ENCODE peak calls at places on chromosomes 11 and 22, in five cellular contexts. O, N, G, I and Q are unnamed samples.

GRCh38 chr11:32580967-32581366 is 2.7 kb upstream of the EIF3M start:
- DNase-seq in N (no peak), I (no peak), O (no peak), G (no peak), Q (no peak)

GRCh38 chr22:23772315-23773246 is at the start of gene MMP11:
- DNase-seq in N (peak; percentile 81), G (peak; percentile 90), O (peak; percentile 63), I (no peak), Q (peak; percentile 59)

GRCh38 chr22:44448271-44448780 is 49.7 kb downstream of the RTL6 start:
- DNase-seq in I (no peak), G (peak; percentile 68), O (no peak), N (no peak), Q (peak; percentile 61)

GRCh38 chr11:35347921-35348331 is 71.4 kb downstream of the SLC1A2 start:
- DNase-seq in O (no peak), N (no peak), I (no peak), G (no peak), Q (no peak)

GRCh38 chr22:36884314-36885158 is 23.7 kb downstream of the NCF4 start:
- DNase-seq in N (no peak), G (no peak), I (no peak), O (no peak), Q (no peak)

GRCh38 chr22:41285441-41285819 is 557 bp downstream of the RANGAP1 start:
- DNase-seq in I (peak; percentile 64), N (peak; percentile 53), G (peak; percentile 88), O (peak; percentile 70), Q (peak; percentile 62)

GRCh38 chr11:116052603-116053537 is 548.7 kb upstream of the CADM1 start:
- DNase-seq in O (no peak), N (no peak), G (no peak), I (no peak), Q (no peak)

GRCh38 chr11:46948378-46949131 is 12.0 kb downstream of the CSTPP1 start:
- DNase-seq in N (peak; percentile 43), O (no peak), G (no peak), I (no peak), Q (no peak)

GRCh38 chr11:12042215-12042676 is 33.8 kb upstream of the DKK3 start:
- DNase-seq in O (no peak), I (peak; percentile 44), N (no peak), G (no peak), Q (no peak)

GRCh38 chr11:57155838-57156583 is 25.7 kb upstream of the LRRC55 start:
- DNase-seq in O (no peak), I (no peak), N (no peak), G (no peak), Q (no peak)
- H3K9me3 ChIP-seq in O (no peaks in the 10 kb centered on the region), I (no peaks in the 10 kb centered on the region), N (no peaks in the 10 kb centered on the region), G (no peaks in the 10 kb centered on the region), Q (no peaks in the 10 kb centered on the region)

DNA sequence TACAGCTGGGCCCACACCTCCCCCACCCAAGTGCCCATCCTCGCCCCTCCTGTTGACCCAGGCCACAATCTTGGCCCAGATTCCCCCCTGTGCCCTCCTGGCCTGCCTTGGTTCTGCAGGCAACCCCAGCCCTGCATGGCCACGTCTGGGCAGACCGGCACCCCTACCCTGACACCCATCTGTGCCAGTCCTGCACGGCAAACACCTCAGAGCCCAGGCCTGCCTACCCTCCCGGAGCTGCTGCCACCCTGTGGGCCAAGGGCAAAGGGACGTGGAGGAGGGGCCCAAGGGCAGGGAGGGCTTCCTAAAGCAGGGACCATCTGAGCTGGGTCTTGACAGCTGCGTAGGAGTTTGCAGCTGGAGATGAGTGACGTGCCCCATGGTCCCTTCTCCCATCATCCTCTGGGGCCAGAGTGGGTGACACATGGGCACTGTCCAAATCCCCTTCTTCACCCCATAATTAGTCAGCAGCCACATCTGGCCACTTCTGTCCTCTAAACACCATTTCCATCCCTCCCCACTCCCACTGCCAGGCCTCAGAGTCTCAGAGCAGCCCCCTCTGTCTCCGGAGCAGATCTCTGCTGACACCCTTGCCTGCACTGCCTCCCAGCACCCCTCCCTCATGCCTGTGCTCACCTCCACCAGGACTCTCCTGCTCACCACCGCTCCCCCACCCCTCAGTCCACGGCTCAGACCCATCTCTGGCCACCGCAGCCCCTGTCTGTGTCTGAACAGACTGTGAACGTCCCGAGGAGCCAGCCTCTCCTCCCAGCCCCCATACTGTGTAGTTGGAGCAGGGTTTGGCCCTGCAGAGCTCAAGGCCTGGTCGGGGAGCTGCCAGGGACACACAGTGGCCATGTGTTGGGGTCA is 35.6 kb upstream of the PPARA start:
- DNase-seq in G (no peak), O (no peak), I (no peak), N (no peak), Q (no peak)
- TF ChIP-seq CTCF in G (no peak), O (peak; percentile 21), I (no peak), N (no peak), Q (no peak)

GRCh38 chr22:49331878-49332277 is 495.8 kb downstream of the BRD1 start:
- DNase-seq in O (no peak), I (no peak), N (no peak), G (peak; percentile 50), Q (no peak)
- H3K9me3 ChIP-seq in O (no peaks in the 10 kb centered on the region), I (no peaks in the 10 kb centered on the region), N (no peaks in the 10 kb centered on the region), G (no peaks in the 10 kb centered on the region), Q (peaks cover 9% of the 10 kb centered on the region)

GRCh38 chr11:20035701-20036601 is 124.3 kb downstream of the DBX1 start:
- DNase-seq in O (peak; percentile 79), N (no peak), G (no peak), I (no peak), Q (no peak)
- TF ChIP-seq CTCF in O (no peak), N (no peak), G (no peak), I (no peak), Q (no peak)

GRCh38 chr11:70745451-70745850 is 347.1 kb downstream of the CTTN start:
- DNase-seq in I (no peak), N (no peak), G (peak; percentile 64), O (no peak), Q (no peak)

GRCh38 chr11:70745936-70746335 is 347.6 kb downstream of the CTTN start:
- DNase-seq in N (no peak), G (peak; percentile 60), O (no peak), I (no peak), Q (no peak)

GRCh38 chr11:70747889-70748288 is 349.6 kb downstream of the CTTN start:
- DNase-seq in N (no peak), O (no peak), G (no peak), I (no peak), Q (no peak)

GRCh38 chr11:70747285-70747684 is 349.0 kb downstream of the CTTN start:
- DNase-seq in O (no peak), N (no peak), I (no peak), G (peak; percentile 61), Q (no peak)

DNA sequence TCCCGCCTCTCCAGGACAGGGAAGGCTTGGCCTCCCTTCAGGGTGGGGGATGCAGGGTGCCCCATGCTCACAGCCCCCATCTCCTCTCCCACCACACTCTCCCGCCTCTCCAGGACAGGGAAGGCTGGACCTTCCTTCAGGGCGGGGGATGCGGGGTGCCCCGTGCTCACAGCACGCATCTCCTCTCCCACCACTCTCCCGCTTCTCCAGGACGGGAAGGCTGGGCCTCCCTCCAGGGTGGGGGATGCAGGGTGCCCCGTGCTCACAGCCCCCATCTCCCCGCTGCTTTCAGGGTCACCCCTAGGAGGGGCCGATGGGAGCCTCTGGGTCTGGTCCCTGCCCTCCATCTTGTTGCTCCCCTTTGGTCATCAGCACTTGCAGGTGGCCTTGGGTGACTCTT is 348.0 kb downstream of the CTTN start:
- DNase-seq in G (no peak), N (no peak), O (no peak), I (no peak), Q (no peak)
- H3K9me3 ChIP-seq in G (no peaks in the 10 kb centered on the region), N (no peaks in the 10 kb centered on the region), O (no peaks in the 10 kb centered on the region), I (peaks cover 11% of the 10 kb centered on the region), Q (no peaks in the 10 kb centered on the region)

GRCh38 chr22:38638734-38639133 is 17.5 kb downstream of the FAM227A start:
- DNase-seq in O (no peak), I (no peak), G (no peak), N (no peak), Q (no peak)

GRCh38 chr22:38645430-38645829 is 10.8 kb downstream of the FAM227A start:
- DNase-seq in N (no peak), G (no peak), I (no peak), O (no peak), Q (no peak)

GRCh38 chr22:38638216-38638615 is 18.0 kb downstream of the FAM227A start:
- DNase-seq in I (no peak), G (peak; percentile 4), N (no peak), O (no peak), Q (no peak)

DNA sequence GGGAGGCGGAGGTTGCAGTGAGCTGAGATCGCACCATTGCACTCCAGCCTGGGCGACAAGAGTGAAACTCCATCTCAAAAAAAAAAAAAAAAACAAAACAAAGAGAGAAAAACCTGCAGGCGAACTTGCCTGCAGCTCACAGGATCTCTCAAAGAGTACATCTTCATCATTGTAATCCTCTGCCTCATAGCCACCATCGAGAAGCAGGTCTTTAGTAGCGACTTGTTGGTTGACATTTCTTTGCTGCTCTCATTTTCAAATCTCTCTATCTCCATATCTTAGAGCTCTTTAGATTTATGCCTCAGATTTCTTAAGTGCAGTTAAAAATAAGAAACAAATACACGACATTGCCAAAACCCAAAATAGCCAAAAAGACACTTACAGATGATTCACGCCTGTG is 14.7 kb downstream of the FAM227A start:
- DNase-seq in O (no peak), G (no peak), I (no peak), N (no peak), Q (no peak)
- TF ChIP-seq CTCF in O (no peak), G (no peak), I (no peak), N (no peak), Q (no peak)

DNA sequence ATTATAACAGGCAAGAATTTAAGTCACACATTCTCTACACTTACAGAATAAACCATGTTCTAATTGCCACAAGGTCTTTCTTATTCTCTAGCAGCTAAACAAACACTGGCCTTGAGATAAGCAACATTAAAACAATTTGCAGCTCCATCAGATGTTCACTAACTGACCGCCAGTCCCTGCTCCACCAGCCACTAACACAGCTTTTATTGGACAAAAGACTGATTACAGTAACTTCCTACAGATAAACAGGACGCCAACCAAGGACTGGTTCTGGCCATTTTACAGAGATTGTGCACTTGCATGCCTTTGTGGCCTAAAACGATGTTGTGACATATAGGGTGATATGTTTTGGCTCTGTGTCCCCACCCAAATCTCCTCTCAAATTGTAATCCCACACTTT is 388.9 kb upstream of the LRRC4C start:
- DNase-seq in N (no peak), G (no peak), I (no peak), O (no peak), Q (no peak)
- H3K9me3 ChIP-seq in N (no peaks in the 10 kb centered on the region), G (no peaks in the 10 kb centered on the region), I (peaks cover 6% of the 10 kb centered on the region), O (no peaks in the 10 kb centered on the region), Q (no peaks in the 10 kb centered on the region)

GRCh38 chr11:125626381-125626950 is 1.5 kb downstream of the CHEK1 start:
- DNase-seq in O (no peak), G (no peak), I (no peak), N (no peak), Q (no peak)
- TF ChIP-seq CTCF in O (no peak), G (no peak), I (peak; percentile 19), N (peak; percentile 21), Q (no peak)

DNA sequence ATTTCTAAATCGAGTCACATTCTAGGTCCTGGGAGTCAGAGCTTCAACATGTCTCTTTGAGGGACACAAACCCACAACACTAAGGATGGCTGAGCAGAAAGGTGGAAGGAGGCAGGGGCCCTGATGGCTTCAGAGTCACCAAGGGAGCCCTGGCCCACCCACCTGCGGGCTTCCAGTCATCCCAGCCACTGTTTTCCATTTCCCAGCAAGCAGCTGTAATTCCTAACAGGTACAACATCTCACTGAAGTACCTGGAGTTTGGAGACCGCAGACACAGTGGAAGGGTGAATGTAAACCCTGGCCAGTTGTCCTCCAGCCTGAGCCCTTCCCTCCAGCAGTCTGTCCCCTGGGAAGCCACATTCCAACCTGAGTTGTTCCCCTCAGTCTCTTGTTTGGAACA is 562.8 kb downstream of the TBC1D22A start:
- DNase-seq in I (no peak), O (no peak), G (no peak), N (no peak), Q (no peak)
- H3K9me3 ChIP-seq in I (no peaks in the 10 kb centered on the region), O (peaks cover 4% of the 10 kb centered on the region), G (no peaks in the 10 kb centered on the region), N (no peaks in the 10 kb centered on the region), Q (peaks cover 24% of the 10 kb centered on the region)